ENCODE peak calls at places on chromosomes 16 and 17, in four cellular contexts. One of them, this sample, is unnamed.

GRCh38 chr16:47779201-47780016 is 318.3 kb downstream of the PHKB start:
- DNase-seq in prostate gland: no peak
- DNase-seq in SK-N-SH: no peak
- DNase-seq in HCT116: no peak
- DNase-seq in this sample: no peak

GRCh38 chr17:80855968-80856862 is 135.4 kb upstream of the CHMP6 start:
- DNase-seq in prostate gland: no peak
- DNase-seq in SK-N-SH: no peak
- DNase-seq in HCT116: peak
- DNase-seq in this sample: no peak

GRCh38 chr17:16342979-16343378 is 10.3 kb downstream of the CENPV start:
- DNase-seq in prostate gland: no peak
- DNase-seq in SK-N-SH: no peak
- DNase-seq in HCT116: no peak
- DNase-seq in this sample: no peak

GRCh38 chr17:64457156-64457555 is 8.2 kb downstream of the MILR1 start:
- DNase-seq in prostate gland: no peak
- DNase-seq in SK-N-SH: no peak
- DNase-seq in HCT116: no peak
- DNase-seq in this sample: no peak

GRCh38 chr16:71440669-71441347 is 1.0 kb downstream of the TLE7 start:
- DNase-seq in prostate gland: no peak
- DNase-seq in SK-N-SH: peak
- DNase-seq in HCT116: no peak
- DNase-seq in this sample: peak

GRCh38 chr16:17367932-17368331 is 102.8 kb downstream of the XYLT1 start:
- DNase-seq in prostate gland: no peak
- DNase-seq in SK-N-SH: peak
- DNase-seq in HCT116: no peak
- DNase-seq in this sample: peak

GRCh38 chr17:79845601-79845949 is 6.3 kb upstream of the CBX4 start:
- DNase-seq in prostate gland: no peak
- DNase-seq in SK-N-SH: no peak
- DNase-seq in HCT116: no peak
- DNase-seq in this sample: no peak

GRCh38 chr16:85329999-85330693 is 217.9 kb upstream of the CIBAR2 start:
- DNase-seq in prostate gland: no peak
- DNase-seq in SK-N-SH: peak
- DNase-seq in HCT116: no peak
- DNase-seq in this sample: no peak

GRCh38 chr16:90010676-90011075 is 8.6 kb downstream of the DBNDD1 start:
- DNase-seq in prostate gland: no peak
- DNase-seq in SK-N-SH: peak
- DNase-seq in HCT116: no peak
- DNase-seq in this sample: no peak

GRCh38 chr17:30969989-30970680 is 704 bp upstream of the RNF135 start:
- DNase-seq in prostate gland: peak
- DNase-seq in SK-N-SH: no peak
- DNase-seq in HCT116: no peak
- DNase-seq in this sample: peak

GRCh38 chr17:38877130-38877851 is 7.4 kb downstream of the LASP1 start:
- DNase-seq in prostate gland: no peak
- DNase-seq in SK-N-SH: no peak
- DNase-seq in HCT116: no peak
- DNase-seq in this sample: peak

GRCh38 chr16:66300501-66300900 is 66.0 kb upstream of the CDH5 start:
- DNase-seq in prostate gland: no peak
- DNase-seq in SK-N-SH: no peak
- DNase-seq in HCT116: no peak
- DNase-seq in this sample: no peak

GRCh38 chr16:73771676-73772075 is 524.9 kb upstream of the PSMD7 start:
- DNase-seq in prostate gland: no peak
- DNase-seq in SK-N-SH: no peak
- DNase-seq in HCT116: no peak
- DNase-seq in this sample: no peak

GRCh38 chr17:50882851-50883250 is 16.7 kb upstream of the TOB1 start:
- DNase-seq in prostate gland: no peak
- DNase-seq in SK-N-SH: no peak
- DNase-seq in HCT116: peak
- DNase-seq in this sample: no peak

GRCh38 chr17:68566145-68566738 is 34.9 kb downstream of the FAM20A start:
- DNase-seq in prostate gland: no peak
- DNase-seq in SK-N-SH: no peak
- DNase-seq in HCT116: no peak
- DNase-seq in this sample: no peak

GRCh38 chr17:83030432-83030831 is 49.0 kb upstream of the METRNL start:
- DNase-seq in prostate gland: no peak
- DNase-seq in SK-N-SH: peak
- DNase-seq in HCT116: no peak
- DNase-seq in this sample: no peak

GRCh38 chr17:38562215-38562569 is 43.6 kb downstream of the SRCIN1 start:
- DNase-seq in prostate gland: no peak
- DNase-seq in SK-N-SH: no peak
- DNase-seq in HCT116: no peak
- DNase-seq in this sample: no peak

GRCh38 chr17:60641810-60642220 is 35.8 kb upstream of the BCAS3 start:
- DNase-seq in prostate gland: peak
- DNase-seq in SK-N-SH: peak
- DNase-seq in HCT116: peak
- DNase-seq in this sample: peak

GRCh38 chr17:60639019-60639330 is 38.7 kb upstream of the BCAS3 start:
- DNase-seq in prostate gland: no peak
- DNase-seq in SK-N-SH: no peak
- DNase-seq in HCT116: no peak
- DNase-seq in this sample: no peak

GRCh38 chr17:60640503-60640902 is 37.1 kb upstream of the BCAS3 start:
- DNase-seq in prostate gland: no peak
- DNase-seq in SK-N-SH: no peak
- DNase-seq in HCT116: no peak
- DNase-seq in this sample: peak

GRCh38 chr17:60637683-60638082 is 37.7 kb downstream of the PPM1D start:
- DNase-seq in prostate gland: no peak
- DNase-seq in SK-N-SH: no peak
- DNase-seq in HCT116: no peak
- DNase-seq in this sample: no peak

DNA sequence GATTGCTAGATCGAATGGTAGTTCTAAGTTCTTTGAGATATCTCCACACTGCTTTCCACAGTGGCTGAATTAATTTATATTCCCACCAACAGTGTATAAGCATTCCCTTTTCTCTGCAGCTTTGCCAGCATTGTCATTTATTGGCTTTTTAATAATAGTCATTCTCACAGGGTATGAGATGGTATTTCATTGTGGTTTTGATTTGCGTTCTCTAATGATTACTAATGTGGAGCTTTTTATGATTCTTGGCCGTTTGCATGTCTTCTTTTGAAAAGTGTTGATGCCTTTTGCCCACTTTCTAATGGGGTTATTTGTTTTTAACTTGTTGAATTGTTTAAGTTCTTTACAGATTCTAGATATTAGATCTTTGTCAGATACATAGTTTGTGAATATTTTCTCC is 36.5 kb upstream of the BCAS3 start:
- DNase-seq in prostate gland: no peak
- DNase-seq in SK-N-SH: no peak
- DNase-seq in HCT116: no peak
- DNase-seq in this sample: no peak
- TF ChIP-seq POLR2AphosphoS5 in prostate gland: no peak
- TF ChIP-seq POLR2AphosphoS5 in SK-N-SH: no peak
- TF ChIP-seq POLR2AphosphoS5 in HCT116: no peak
- TF ChIP-seq POLR2AphosphoS5 in this sample: no peak

GRCh38 chr17:3944485-3945388 is 19.5 kb downstream of the ATP2A3 start:
- DNase-seq in prostate gland: peak
- DNase-seq in SK-N-SH: peak
- DNase-seq in HCT116: peak
- DNase-seq in this sample: peak
- H3K4me3 ChIP-seq in prostate gland: peak
- H3K4me3 ChIP-seq in SK-N-SH: peak
- H3K4me3 ChIP-seq in HCT116: peak
- H3K4me3 ChIP-seq in this sample: peak

GRCh38 chr16:11328172-11329079 is 16.8 kb upstream of the RMI2 start:
- DNase-seq in prostate gland: no peak
- DNase-seq in SK-N-SH: no peak
- DNase-seq in HCT116: peak
- DNase-seq in this sample: peak
- TF ChIP-seq POLR2AphosphoS5 in prostate gland: peak
- TF ChIP-seq POLR2AphosphoS5 in SK-N-SH: peak
- TF ChIP-seq POLR2AphosphoS5 in HCT116: peak
- TF ChIP-seq POLR2AphosphoS5 in this sample: peak

DNA sequence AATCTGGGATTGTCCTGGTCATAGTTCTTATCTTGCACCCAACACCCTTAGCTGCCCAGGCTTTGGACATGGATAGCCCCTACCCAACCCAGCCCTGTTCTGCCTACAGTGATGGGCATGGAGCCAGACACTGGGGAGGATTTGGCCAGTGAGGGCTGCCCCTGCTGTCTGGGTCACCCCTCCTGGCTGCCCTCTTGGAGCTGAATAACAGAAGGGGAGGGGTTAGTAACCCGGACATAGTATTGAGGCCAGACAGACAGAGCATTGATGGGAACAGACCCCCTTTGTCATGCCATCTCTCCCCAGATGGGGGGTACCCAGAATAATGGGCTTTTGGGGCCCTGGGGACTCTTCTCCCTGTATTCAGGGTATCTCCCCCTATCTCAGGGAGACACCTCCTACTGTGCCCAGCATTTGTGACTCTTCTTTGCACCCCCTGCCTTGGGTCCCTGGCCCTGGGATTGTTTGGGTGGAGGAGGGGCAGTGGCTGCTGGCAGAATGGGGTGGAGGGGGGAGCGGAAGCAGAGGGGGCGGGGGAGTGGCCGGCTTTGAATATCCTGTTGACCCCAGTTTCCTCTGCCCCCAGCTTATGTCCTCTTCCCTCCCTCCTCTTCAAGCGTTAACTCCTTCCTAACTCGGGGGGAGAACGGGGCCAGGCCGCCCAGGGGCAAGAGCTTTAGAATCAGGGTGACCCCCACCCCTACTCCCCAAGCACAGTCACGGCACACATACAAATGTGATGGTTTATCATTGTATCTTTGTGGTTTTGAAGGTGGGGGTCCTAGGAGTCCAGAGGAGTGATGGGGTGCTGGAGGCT is 17.0 kb downstream of the GJD3 start:
- DNase-seq in prostate gland: no peak
- DNase-seq in SK-N-SH: peak
- DNase-seq in HCT116: no peak
- DNase-seq in this sample: peak
- H3K4me3 ChIP-seq in prostate gland: no peak
- H3K4me3 ChIP-seq in SK-N-SH: no peak
- H3K4me3 ChIP-seq in HCT116: no peak
- H3K4me3 ChIP-seq in this sample: peak

GRCh38 chr17:33169580-33170285 is 123.4 kb downstream of the ASIC2 start:
- DNase-seq in prostate gland: no peak
- DNase-seq in SK-N-SH: no peak
- DNase-seq in HCT116: no peak
- DNase-seq in this sample: no peak
- TF ChIP-seq POLR2AphosphoS5 in prostate gland: no peak
- TF ChIP-seq POLR2AphosphoS5 in SK-N-SH: no peak
- TF ChIP-seq POLR2AphosphoS5 in HCT116: no peak
- TF ChIP-seq POLR2AphosphoS5 in this sample: no peak

GRCh38 chr17:74274060-74274702 is at the start of gene DNAI2:
- DNase-seq in prostate gland: no peak
- DNase-seq in SK-N-SH: peak
- DNase-seq in HCT116: no peak
- DNase-seq in this sample: peak
- H3K4me3 ChIP-seq in prostate gland: no peak
- H3K4me3 ChIP-seq in SK-N-SH: no peak
- H3K4me3 ChIP-seq in HCT116: no peak
- H3K4me3 ChIP-seq in this sample: peak

DNA sequence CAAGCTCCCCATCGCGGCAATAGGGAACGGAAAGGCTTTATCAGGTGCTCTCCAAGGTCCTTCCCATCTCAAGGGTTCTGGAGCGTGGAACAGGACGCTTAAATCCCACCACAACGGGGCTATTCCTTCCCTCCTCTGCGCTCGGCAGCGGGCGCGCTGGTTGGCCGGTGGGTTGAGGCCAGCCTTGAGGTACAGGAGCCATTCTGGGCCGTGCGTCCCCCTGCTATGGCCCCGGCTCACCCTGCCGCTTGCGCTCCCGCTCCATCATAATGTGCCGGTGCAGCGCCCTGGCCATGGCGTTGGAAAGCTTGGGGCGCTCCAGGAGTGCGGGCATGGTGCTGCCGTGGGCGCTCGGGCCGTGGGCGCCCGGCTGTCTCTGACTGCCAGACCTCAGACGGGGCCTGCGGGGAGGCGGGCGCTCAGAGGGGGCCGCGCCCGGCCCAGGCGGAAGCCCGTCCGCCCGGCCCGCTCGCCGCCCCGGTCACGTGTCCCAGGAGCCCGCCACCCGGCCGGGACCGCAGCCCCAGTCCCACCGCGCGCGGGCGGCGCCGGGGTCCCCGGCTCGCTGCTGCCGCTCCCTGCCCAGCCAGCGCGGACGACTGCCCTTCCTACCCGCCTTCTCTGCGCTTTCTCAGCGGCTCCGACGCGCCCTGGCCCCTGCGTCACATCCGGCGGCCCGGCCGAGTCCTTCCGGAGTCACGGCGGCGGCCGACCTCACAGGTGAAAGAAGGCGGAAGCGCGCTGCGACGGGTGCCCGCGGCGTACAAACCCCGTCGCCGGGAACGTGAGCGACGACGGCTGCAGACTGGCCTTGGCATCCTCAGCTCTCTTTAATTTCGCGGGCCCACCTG is at the start of gene GPS2:
- DNase-seq in prostate gland: peak
- DNase-seq in SK-N-SH: peak
- DNase-seq in HCT116: peak
- DNase-seq in this sample: peak
- TF ChIP-seq POLR2AphosphoS5 in prostate gland: peak
- TF ChIP-seq POLR2AphosphoS5 in SK-N-SH: peak
- TF ChIP-seq POLR2AphosphoS5 in HCT116: peak
- TF ChIP-seq POLR2AphosphoS5 in this sample: peak